ENCODE peak calls at places on chromosomes 6 and 20, in eight cellular contexts. R, W, H, X, P, E, B and I are unnamed samples.

GRCh38 chr6:132354517-132355167 is 46.6 kb downstream of the MOXD1 start:
- DNase-seq in E (no peak), H (no peak), R (peak), P (peak), W (peak), X (peak), B (no peak), I (no peak)

GRCh38 chr20:58784321-58785074 is 66.2 kb downstream of the GNAS-AS1 start:
- DNase-seq in B (no peak), P (no peak), W (no peak), E (no peak), R (no peak), X (no peak), H (no peak), I (no peak)

GRCh38 chr6:56040875-56041274 is 165.5 kb upstream of the BMP5 start:
- DNase-seq in E (no peak), B (no peak), X (no peak), H (no peak), R (no peak), W (no peak), P (no peak), I (no peak)

GRCh38 chr6:106417572-106418147 is 57.1 kb downstream of the CRYBG1 start:
- DNase-seq in B (no peak), H (no peak), X (no peak), R (no peak), W (no peak), P (no peak), E (no peak), I (no peak)

GRCh38 chr20:32544893-32545840 is 40.0 kb downstream of the NOL4L start:
- DNase-seq in H (no peak), R (no peak), W (no peak), B (no peak), E (no peak), X (no peak), P (peak), I (no peak)

GRCh38 chr20:10609276-10609675 is 64.5 kb downstream of the JAG1 start:
- DNase-seq in R (no peak), H (no peak), P (no peak), E (no peak), W (no peak), X (no peak), B (no peak), I (no peak)

GRCh38 chr20:2866236-2866635 is 7.0 kb upstream of the PTPRA start:
- DNase-seq in X (no peak), P (no peak), B (no peak), R (no peak), H (no peak), W (no peak), E (no peak), I (no peak)

GRCh38 chr20:44706371-44707258 is 8.6 kb upstream of the CCN5 start:
- DNase-seq in B (no peak), E (no peak), W (no peak), H (no peak), R (no peak), P (no peak), X (no peak), I (no peak)

GRCh38 chr6:134724653-134725340 is 225.1 kb downstream of the ALDH8A1 start:
- DNase-seq in W (no peak), P (no peak), E (peak), X (no peak), H (no peak), B (no peak), R (no peak), I (no peak)

GRCh38 chr6:155710704-155711103 is 255.1 kb upstream of the NOX3 start:
- DNase-seq in R (no peak), B (no peak), P (peak), E (no peak), W (no peak), H (peak), X (no peak), I (no peak)

GRCh38 chr6:88869263-88870023 is 94.0 kb downstream of the RNGTT start:
- DNase-seq in H (no peak), R (no peak), X (no peak), E (peak), W (no peak), B (no peak), P (no peak), I (no peak)

GRCh38 chr20:35735828-35736470 is 6.1 kb downstream of the RBM39 start:
- DNase-seq in P (no peak), E (no peak), R (no peak), H (no peak), W (no peak), X (no peak), B (no peak), I (no peak)

GRCh38 chr6:21915707-21916399 is 322.3 kb downstream of the SOX4 start:
- DNase-seq in P (peak), B (no peak), R (no peak), E (peak), H (no peak), X (no peak), W (no peak), I (no peak)

GRCh38 chr6:139020689-139021088 is 7.9 kb upstream of the ABRACL start:
- DNase-seq in H (no peak), X (no peak), R (no peak), E (no peak), W (no peak), P (no peak), B (no peak), I (no peak)

GRCh38 chr6:15296735-15297134 is 50.9 kb downstream of the JARID2 start:
- DNase-seq in E (no peak), W (peak), R (no peak), B (no peak), P (peak), H (no peak), X (no peak), I (no peak)

GRCh38 chr6:32222333-32223230 is 1.3 kb downstream of the NOTCH4 start:
- DNase-seq in X (no peak), H (no peak), W (no peak), R (no peak), E (no peak), P (no peak), B (no peak), I (no peak)

GRCh38 chr6:31246051-31246495 is 25.8 kb downstream of the HLA-C start:
- DNase-seq in B (no peak), X (no peak), P (peak), W (no peak), E (peak), H (no peak), R (no peak), I (no peak)

GRCh38 chr6:142914371-142914770 is 30.6 kb downstream of the HIVEP2 start:
- DNase-seq in P (no peak), W (no peak), H (no peak), E (no peak), B (no peak), X (no peak), R (no peak), I (no peak)

GRCh38 chr6:37059344-37060194 is 54.1 kb downstream of the FGD2 start:
- DNase-seq in P (peak), H (peak), E (peak), W (peak), R (no peak), X (no peak), B (peak), I (peak)

GRCh38 chr6:52130440-52130839 is 43.0 kb upstream of the PKHD1 start:
- DNase-seq in W (no peak), E (no peak), H (no peak), R (no peak), B (no peak), P (peak), X (no peak), I (no peak)